ENCODE peak calls at places on chromosome 2, in six cellular contexts. X is A549, D is astrocyte, L is psoas muscle, G is fibroblast of lung, Y is cardiac muscle cell. I is an unnamed sample.
A peak's percentile ranks its signal among the peaks of the same experiment; 100 is the strongest.

GRCh38 chr2:7621018-7621814 is 704.0 kb downstream of the RNF144A start:
- DNase-seq in X (no peak), D (no peak), L (no peak), G (no peak), Y (no peak), I (no peak)

GRCh38 chr2:108640731-108641130 is 78.6 kb upstream of the RANBP2 start:
- DNase-seq in X (peak; percentile 49), D (peak; percentile 94), L (no peak), G (peak; percentile 94), Y (no peak), I (no peak)

GRCh38 chr2:54845514-54845913 is 122.1 kb downstream of the EML6 start:
- DNase-seq in X (no peak), D (peak; percentile 40), L (no peak), G (peak; percentile 44), Y (peak; percentile 60), I (no peak)

GRCh38 chr2:636151-636621 is 41.0 kb downstream of the TMEM18 start:
- DNase-seq in X (no peak), D (no peak), L (no peak), G (no peak), Y (no peak), I (no peak)

GRCh38 chr2:115122701-115123100 is 680.3 kb downstream of the DPP10 start:
- DNase-seq in X (no peak), D (no peak), L (no peak), G (no peak), Y (no peak), I (no peak)

GRCh38 chr2:183248866-183249567 is 124.8 kb downstream of the NUP35 start:
- DNase-seq in X (peak; percentile 28), D (peak; percentile 8), L (no peak), G (peak; percentile 16), Y (peak; percentile 36), I (no peak)

GRCh38 chr2:126858436-126858835 is 40.3 kb upstream of the TEX51 start:
- DNase-seq in X (no peak), D (no peak), L (no peak), G (no peak), Y (no peak), I (no peak)

GRCh38 chr2:231522418-231523180 is 7.6 kb downstream of the NMUR1 start:
- DNase-seq in X (no peak), D (peak; percentile 6), L (no peak), G (peak; percentile 35), Y (no peak), I (no peak)

GRCh38 chr2:112630268-112630667 is 15.5 kb upstream of the SLC20A1 start:
- DNase-seq in X (no peak), D (no peak), L (no peak), G (no peak), Y (no peak), I (no peak)

GRCh38 chr2:120954939-120955338 is 219.3 kb downstream of the GLI2 start:
- DNase-seq in X (no peak), D (no peak), L (no peak), G (no peak), Y (no peak), I (no peak)

GRCh38 chr2:190678444-190679162 is 29.7 kb downstream of the NAB1 start:
- DNase-seq in X (no peak), D (peak; percentile 48), L (no peak), G (peak; percentile 58), Y (peak; percentile 18), I (no peak)

DNA sequence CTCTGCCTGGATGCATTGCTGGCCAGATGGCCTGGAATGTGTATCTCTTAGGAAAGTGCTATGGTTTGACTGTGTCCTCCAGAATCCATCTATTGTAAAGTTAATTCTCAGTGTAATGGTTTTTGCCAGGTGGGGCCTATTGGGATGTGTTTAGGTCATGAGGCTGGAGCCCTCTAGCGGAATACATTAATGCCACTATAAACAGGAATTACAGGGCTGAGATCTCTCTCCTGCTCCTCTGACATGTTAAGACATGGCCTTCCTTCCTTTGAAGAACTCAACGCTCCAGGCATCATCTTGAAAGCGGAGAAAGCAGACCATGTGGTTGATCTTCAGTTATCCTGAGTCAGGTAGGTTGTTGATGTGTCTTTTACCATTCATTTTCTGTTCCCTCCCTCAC is 276.4 kb downstream of the RPIA start:
- DNase-seq in X (peak; percentile 38), D (no peak), L (no peak), G (no peak), Y (peak; percentile 21), I (no peak)
- TF ChIP-seq CTCF in X (peak; percentile 34), D (no peak), L (no peak), G (no peak), Y (peak; percentile 12), I (no peak)

DNA sequence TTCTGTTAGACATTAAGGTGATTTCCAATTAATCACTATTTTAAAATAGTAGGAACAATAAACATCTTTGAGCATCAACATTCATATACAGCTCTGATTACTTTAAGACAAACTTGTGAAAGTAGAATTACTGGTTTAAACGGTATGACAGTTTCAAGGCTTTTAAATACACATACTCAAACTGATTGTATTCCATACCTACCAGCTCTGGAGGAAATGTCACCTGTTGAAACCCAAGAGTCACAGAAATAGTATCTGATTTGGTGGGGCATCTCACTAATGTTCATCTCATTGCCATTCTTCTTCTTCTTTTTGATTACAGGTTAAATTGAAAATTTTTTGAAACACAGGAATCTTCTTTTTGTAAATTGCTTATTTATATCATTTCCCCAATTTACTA is 36.2 kb downstream of the USP40 start:
- DNase-seq in X (no peak), D (no peak), L (no peak), G (no peak), Y (no peak), I (no peak)
- H3K4me3 ChIP-seq in X (no peak overlapping the region), D (no peak overlapping the region), L (no peak overlapping the region), G (no peak overlapping the region), Y (no peak overlapping the region), I (no peak overlapping the region)

GRCh38 chr2:150147889-150148683 is 339.4 kb downstream of the RND3 start:
- DNase-seq in X (no peak), D (peak; percentile 65), L (no peak), G (peak; percentile 73), Y (no peak), I (no peak)
- H3K27ac ChIP-seq in X (peak overlapping the region; percentile 60), D (no peak overlapping the region), L (no peak overlapping the region), G (no peak overlapping the region), Y (no peak overlapping the region), I (no peak overlapping the region)

DNA sequence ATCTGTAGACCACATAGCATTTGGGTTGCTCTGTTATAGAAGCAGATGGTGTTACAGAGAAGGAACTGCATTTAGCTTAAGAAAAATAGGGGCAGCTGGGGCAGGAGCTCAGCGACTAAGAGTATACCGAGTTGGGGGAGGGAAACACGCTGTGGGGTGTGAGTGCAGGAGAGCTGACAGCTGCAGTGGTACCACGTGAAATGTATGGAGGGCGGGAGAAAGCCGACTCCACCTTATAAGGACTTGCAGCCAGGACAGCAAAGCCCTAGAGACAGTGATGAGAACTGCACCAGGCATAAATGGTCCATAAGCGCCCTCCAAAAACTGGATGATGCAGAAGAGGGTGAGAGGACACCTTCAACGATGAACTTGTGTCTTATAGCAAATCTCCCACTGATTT is 237.6 kb downstream of the PRKCE start:
- DNase-seq in X (peak; percentile 18), D (no peak), L (no peak), G (peak; percentile 18), Y (peak; percentile 88), I (peak; percentile 46)
- TF ChIP-seq CTCF in X (no peak), D (no peak), L (no peak), G (peak; percentile 42), Y (no peak), I (no peak)

GRCh38 chr2:129014432-129014831 is 695.8 kb upstream of the HS6ST1 start:
- DNase-seq in X (no peak), D (no peak), L (no peak), G (no peak), Y (no peak), I (no peak)
- H3K4me3 ChIP-seq in X (no peak overlapping the region), D (no peak overlapping the region), L (no peak overlapping the region), G (no peak overlapping the region), Y (no peak overlapping the region), I (no peak overlapping the region)